ENCODE peak calls at places on chromosomes 5 and 9, in six cellular contexts. X is activated CD8-positive, alpha-beta memory T cell treated with anti-CD3 and anti-CD28 coated beads for 1 hour; L is HS-5; Z is ovary; D is endothelial cell; P is stimulated activated CD4-positive, alpha-beta T cell treated with anti-CD3 and anti-CD28 coated beads, Interleukin-2, amount 100 ng/mL, for 4 hours. O is an unnamed sample.

GRCh38 chr5:135322271-135322670 is 76.8 kb downstream of the MACROH2A1 start:
- DNase-seq in X (no peak), L (no peak), Z (no peak), D (no peak), P (no peak), O (no peak)

GRCh38 chr9:121268598-121269029 is 652 bp downstream of the GSN start:
- DNase-seq in X (no peak), L (no peak), Z (peak), D (no peak), P (no peak), O (no peak)

GRCh38 chr5:6904822-6905221 is 191.6 kb downstream of the TENT4A start:
- DNase-seq in X (no peak), L (no peak), Z (no peak), D (no peak), P (no peak), O (no peak)

GRCh38 chr9:122356627-122357026 is 14.2 kb upstream of the PTGS1 start:
- DNase-seq in X (no peak), L (no peak), Z (no peak), D (peak), P (no peak), O (no peak)

GRCh38 chr5:142551242-142552067 is 134.4 kb downstream of the FGF1 start:
- DNase-seq in X (no peak), L (no peak), Z (no peak), D (peak), P (no peak), O (no peak)

GRCh38 chr5:16675747-16676255 is 59.0 kb upstream of the RETREG1 start:
- DNase-seq in X (no peak), L (no peak), Z (no peak), D (no peak), P (no peak), O (no peak)

GRCh38 chr5:68459500-68460139 is 244.1 kb downstream of the PIK3R1 start:
- DNase-seq in X (no peak), L (no peak), Z (no peak), D (no peak), P (no peak), O (no peak)

GRCh38 chr5:34522599-34523381 is 133.3 kb upstream of the RAI14 start:
- DNase-seq in X (peak), L (peak), Z (peak), D (peak), P (peak), O (peak)

GRCh38 chr9:35114921-35115341 is 731 bp downstream of the ATOSB start:
- DNase-seq in X (no peak), L (no peak), Z (peak), D (peak), P (no peak), O (peak)

GRCh38 chr9:26193237-26193636 is 515.0 kb upstream of the TUSC1 start:
- DNase-seq in X (no peak), L (no peak), Z (no peak), D (no peak), P (no peak), O (no peak)

GRCh38 chr9:91734371-91734981 is 215.6 kb downstream of the ROR2 start:
- DNase-seq in X (peak), L (no peak), Z (peak), D (peak), P (peak), O (peak)

GRCh38 chr5:10761842-10762165 is 770 bp upstream of the DAP start:
- DNase-seq in X (no peak), L (no peak), Z (no peak), D (no peak), P (no peak), O (peak)